ENCODE peak calls at places on chromosomes 4 and X, in seven cellular contexts. P is nucleus accumbens; B is activated effector memory CD4-positive, alpha-beta T cell treated with Interleukin-2 at 50 U/mL for 16 hours; X is GM03348; A is stimulated activated CD4-positive, alpha-beta T cell treated with anti-CD3 and anti-CD28 coated beads, Interleukin-1b, Interleukin-23, amount 100 ng/mL, for 48 hours; Y is cardiac muscle cell; W is neural crest cell. U is an unnamed sample.

GRCh38 chr4:161583549-161583948 is 580.3 kb downstream of the FSTL5 start:
- DNase-seq in P (no peak), B (no peak), X (no peak), A (no peak), Y (no peak), W (no peak), U (no peak)

GRCh38 chrX:47190445-47191269 is 3.0 kb upstream of the UBA1 start:
- DNase-seq in P (peak), B (peak), X (peak), A (peak), Y (peak), W (peak), U (peak)

GRCh38 chr4:131348258-131348657 is 1800.8 kb upstream of the PCDH10 start:
- DNase-seq in P (no peak), B (no peak), X (no peak), A (no peak), Y (no peak), W (no peak), U (no peak)

GRCh38 chr4:184453402-184454160 is 20.8 kb downstream of the IRF2 start:
- DNase-seq in P (no peak), B (peak), X (peak), A (peak), Y (peak), W (no peak), U (no peak)

GRCh38 chr4:54446556-54446955 is 211.2 kb upstream of the KIT start:
- DNase-seq in P (no peak), B (no peak), X (no peak), A (no peak), Y (peak), W (no peak), U (no peak)

GRCh38 chrX:16695079-16695676 is 17.3 kb downstream of the CTPS2 start:
- DNase-seq in P (peak), B (peak), X (peak), A (peak), Y (peak), W (peak), U (no peak)

GRCh38 chr4:40520533-40520932 is 109.1 kb downstream of the RBM47 start:
- DNase-seq in P (no peak), B (no peak), X (no peak), A (no peak), Y (no peak), W (no peak), U (no peak)

GRCh38 chrX:109312757-109313156 is 169.1 kb downstream of the GUCY2F start:
- DNase-seq in P (no peak), B (no peak), X (no peak), A (no peak), Y (peak), W (no peak), U (no peak)

GRCh38 chr4:78059524-78059889 is 2.4 kb downstream of the FRAS1 start:
- DNase-seq in P (peak), B (no peak), X (peak), A (peak), Y (peak), W (peak), U (no peak)

GRCh38 chrX:2360731-2361130 is 140.0 kb downstream of the DHRSX start:
- DNase-seq in P (no peak), B (no peak), X (no peak), A (no peak), Y (peak), W (no peak), U (no peak)

GRCh38 chr4:477686-478085 is 21.3 kb downstream of the ZNF721 start:
- DNase-seq in P (no peak), B (no peak), X (no peak), A (no peak), Y (no peak), W (no peak), U (no peak)

GRCh38 chr4:55568905-55569504 is 22.3 kb upstream of the CLOCK start:
- DNase-seq in P (no peak), B (no peak), X (no peak), A (no peak), Y (no peak), W (no peak), U (no peak)

GRCh38 chr4:82739292-82740190 is 59.1 kb downstream of the SCD5 start:
- DNase-seq in P (peak), B (no peak), X (peak), A (peak), Y (peak), W (peak), U (no peak)

GRCh38 chr4:123976285-123976684 is 579.7 kb downstream of the SPRY1 start:
- DNase-seq in P (no peak), B (no peak), X (no peak), A (no peak), Y (peak), W (peak), U (no peak)

GRCh38 chr4:43564601-43565000 is 672.1 kb downstream of the GRXCR1 start:
- DNase-seq in P (no peak), B (no peak), X (no peak), A (no peak), Y (no peak), W (no peak), U (no peak)

GRCh38 chr4:101954351-101954750 is 163.8 kb downstream of the BANK1 start:
- DNase-seq in P (no peak), B (no peak), X (no peak), A (no peak), Y (no peak), W (no peak), U (no peak)

GRCh38 chr4:14771504-14772175 is 230.6 kb upstream of the CPEB2 start:
- DNase-seq in P (no peak), B (no peak), X (no peak), A (no peak), Y (no peak), W (no peak), U (no peak)

GRCh38 chrX:23904096-23904495 is 3.6 kb downstream of the APOO start:
- DNase-seq in P (no peak), B (no peak), X (no peak), A (no peak), Y (peak), W (no peak), U (no peak)

GRCh38 chr4:155522201-155522600 is 144.4 kb upstream of the GUCY1A1 start:
- DNase-seq in P (no peak), B (no peak), X (no peak), A (no peak), Y (no peak), W (no peak), U (no peak)

GRCh38 chr4:104487105-104487504 is 7.6 kb downstream of the CXXC4 start:
- DNase-seq in P (peak), B (no peak), X (no peak), A (no peak), Y (no peak), W (no peak), U (no peak)

GRCh38 chr4:122896270-122896669 is 26.1 kb downstream of the NUDT6 start:
- DNase-seq in P (no peak), B (no peak), X (no peak), A (no peak), Y (no peak), W (no peak), U (no peak)

GRCh38 chr4:121192500-121192899 is 28.4 kb upstream of the TNIP3 start:
- DNase-seq in P (peak), B (no peak), X (peak), A (no peak), Y (peak), W (peak), U (no peak)

GRCh38 chrX:119398974-119399771 is at the start of gene SLC25A43:
- DNase-seq in P (peak), B (peak), X (peak), A (peak), Y (peak), W (peak), U (no peak)

GRCh38 chrX:54807524-54808108 is at the start of gene MAGED2:
- DNase-seq in P (peak), B (peak), X (peak), A (peak), Y (peak), W (no peak), U (no peak)

GRCh38 chrX:81259714-81260395 is 58.0 kb downstream of the SH3BGRL start:
- DNase-seq in P (no peak), B (no peak), X (peak), A (no peak), Y (peak), W (no peak), U (no peak)

GRCh38 chr4:3342182-3342854 is 49.5 kb downstream of the RGS12 start:
- DNase-seq in P (no peak), B (no peak), X (no peak), A (peak), Y (peak), W (no peak), U (peak)

GRCh38 chr4:168421671-168422070 is 58.6 kb downstream of the DDX60L start:
- DNase-seq in P (no peak), B (no peak), X (no peak), A (no peak), Y (peak), W (no peak), U (no peak)

GRCh38 chrX:69150294-69150960 is 14.8 kb downstream of the PJA1 start:
- DNase-seq in P (no peak), B (no peak), X (no peak), A (no peak), Y (no peak), W (no peak), U (no peak)

GRCh38 chr4:2283199-2283711 is 21.3 kb upstream of the MXD4 start:
- DNase-seq in P (no peak), B (no peak), X (no peak), A (no peak), Y (no peak), W (no peak), U (no peak)

GRCh38 chrX:57932266-57932665 is 22.0 kb upstream of the ZXDA start:
- DNase-seq in P (no peak), B (no peak), X (no peak), A (no peak), Y (no peak), W (no peak), U (no peak)

GRCh38 chr4:108165601-108166000 is 3.1 kb downstream of the LEF1 start:
- DNase-seq in P (no peak), B (no peak), X (no peak), A (no peak), Y (no peak), W (no peak), U (no peak)

GRCh38 chr4:163367651-163368050 is 24.0 kb downstream of the NPY5R start:
- DNase-seq in P (no peak), B (no peak), X (no peak), A (no peak), Y (peak), W (no peak), U (no peak)

GRCh38 chrX:154727418-154728323 is 23.2 kb downstream of the GAB3 start:
- DNase-seq in P (no peak), B (no peak), X (peak), A (no peak), Y (peak), W (no peak), U (no peak)

GRCh38 chr4:22410645-22411247 is 105.1 kb downstream of the ADGRA3 start:
- DNase-seq in P (no peak), B (no peak), X (peak), A (no peak), Y (peak), W (no peak), U (no peak)

GRCh38 chrX:9197231-9197630 is 163.3 kb upstream of the FAM9B start:
- DNase-seq in P (no peak), B (no peak), X (no peak), A (no peak), Y (peak), W (no peak), U (no peak)

GRCh38 chrX:150849486-150849885 is 49.0 kb downstream of the CD99L2 start:
- DNase-seq in P (no peak), B (no peak), X (no peak), A (no peak), Y (no peak), W (no peak), U (no peak)

GRCh38 chrX:30153175-30153880 is 62.0 kb upstream of the MAGEB2 start:
- DNase-seq in P (no peak), B (no peak), X (no peak), A (no peak), Y (no peak), W (no peak), U (no peak)

GRCh38 chrX:43559643-43560042 is 96.5 kb upstream of the MAOA start:
- DNase-seq in P (peak), B (no peak), X (no peak), A (peak), Y (peak), W (peak), U (no peak)